ENCODE peak calls at places on chromosomes 16 and 17, in six cellular contexts. F, X, I, E, L and R are unnamed samples.

GRCh38 chr17:37698132-37698615 is 46.7 kb downstream of the HNF1B start:
- DNase-seq in F (no peak), X (peak), I (no peak), E (no peak), L (no peak), R (no peak)

GRCh38 chr16:86490859-86491642 is 19.3 kb upstream of the FOXF1 start:
- DNase-seq in F (no peak), X (no peak), I (no peak), E (no peak), L (no peak), R (no peak)

GRCh38 chr17:68182940-68183551 is 64.8 kb upstream of the AMZ2 start:
- DNase-seq in F (peak), X (peak), I (no peak), E (no peak), L (no peak), R (peak)

GRCh38 chr16:9090101-9090959 is 1.1 kb upstream of the HAPSTR1 start:
- DNase-seq in F (peak), X (no peak), I (peak), E (no peak), L (no peak), R (peak)

GRCh38 chr17:51006601-51007000 is 114.1 kb downstream of the SPAG9 start:
- DNase-seq in F (no peak), X (no peak), I (no peak), E (no peak), L (no peak), R (no peak)

GRCh38 chr16:4911831-4912422 is 25.0 kb downstream of the PPL start:
- DNase-seq in F (no peak), X (peak), I (no peak), E (no peak), L (no peak), R (no peak)

GRCh38 chr17:56593073-56593740 is at the start of gene NOG:
- DNase-seq in F (no peak), X (no peak), I (peak), E (no peak), L (no peak), R (peak)

GRCh38 chr17:15392326-15392739 is 50.9 kb upstream of the TEKT3 start:
- DNase-seq in F (no peak), X (no peak), I (no peak), E (no peak), L (no peak), R (no peak)

GRCh38 chr16:65937455-65937854 is 429.0 kb upstream of the CDH5 start:
- DNase-seq in F (no peak), X (no peak), I (no peak), E (no peak), L (no peak), R (no peak)

GRCh38 chr17:50661795-50662391 is 27.2 kb downstream of the ABCC3 start:
- DNase-seq in F (peak), X (peak), I (no peak), E (no peak), L (no peak), R (no peak)

GRCh38 chr17:75396025-75396424 is 9.5 kb downstream of the GRB2 start:
- DNase-seq in F (no peak), X (no peak), I (no peak), E (no peak), L (no peak), R (no peak)

GRCh38 chr17:73551756-73552155 is 92.5 kb downstream of the SDK2 start:
- DNase-seq in F (no peak), X (no peak), I (no peak), E (no peak), L (no peak), R (no peak)

GRCh38 chr16:64882385-64882784 is 239.5 kb downstream of the CDH11 start:
- DNase-seq in F (no peak), X (no peak), I (no peak), E (no peak), L (no peak), R (no peak)

GRCh38 chr17:80781851-80782277 is 209.8 kb upstream of the CHMP6 start:
- DNase-seq in F (peak), X (no peak), I (no peak), E (no peak), L (no peak), R (no peak)

GRCh38 chr16:17159616-17160015 is 311.1 kb downstream of the XYLT1 start:
- DNase-seq in F (no peak), X (no peak), I (no peak), E (no peak), L (no peak), R (no peak)

GRCh38 chr16:89367538-89368059 is 122.8 kb downstream of the ANKRD11 start:
- DNase-seq in F (no peak), X (no peak), I (no peak), E (no peak), L (no peak), R (no peak)

GRCh38 chr17:43560461-43561427 is 14.6 kb upstream of the ETV4 start:
- DNase-seq in F (no peak), X (no peak), I (no peak), E (no peak), L (no peak), R (no peak)

GRCh38 chr17:6753565-6753964 is 2.3 kb upstream of the XAF1 start:
- DNase-seq in F (no peak), X (no peak), I (no peak), E (no peak), L (no peak), R (no peak)

GRCh38 chr16:50683689-50684374 is 2.7 kb upstream of the SNX20 start:
- DNase-seq in F (no peak), X (no peak), I (peak), E (no peak), L (peak), R (no peak)

GRCh38 chr17:81392909-81393654 is 2.2 kb upstream of the BAHCC1 start:
- DNase-seq in F (no peak), X (no peak), I (no peak), E (no peak), L (no peak), R (no peak)

GRCh38 chr16:57939872-57940224 is 31.1 kb downstream of the CNGB1 start:
- DNase-seq in F (no peak), X (no peak), I (no peak), E (no peak), L (no peak), R (no peak)

GRCh38 chr16:23518435-23518891 is 8.2 kb upstream of the GGA2 start:
- DNase-seq in F (peak), X (no peak), I (no peak), E (no peak), L (no peak), R (no peak)

GRCh38 chr17:65604070-65604469 is 42.6 kb upstream of the AXIN2 start:
- DNase-seq in F (no peak), X (no peak), I (no peak), E (no peak), L (no peak), R (no peak)

GRCh38 chr17:65609303-65609702 is 47.9 kb upstream of the AXIN2 start:
- DNase-seq in F (no peak), X (peak), I (no peak), E (no peak), L (no peak), R (no peak)

DNA sequence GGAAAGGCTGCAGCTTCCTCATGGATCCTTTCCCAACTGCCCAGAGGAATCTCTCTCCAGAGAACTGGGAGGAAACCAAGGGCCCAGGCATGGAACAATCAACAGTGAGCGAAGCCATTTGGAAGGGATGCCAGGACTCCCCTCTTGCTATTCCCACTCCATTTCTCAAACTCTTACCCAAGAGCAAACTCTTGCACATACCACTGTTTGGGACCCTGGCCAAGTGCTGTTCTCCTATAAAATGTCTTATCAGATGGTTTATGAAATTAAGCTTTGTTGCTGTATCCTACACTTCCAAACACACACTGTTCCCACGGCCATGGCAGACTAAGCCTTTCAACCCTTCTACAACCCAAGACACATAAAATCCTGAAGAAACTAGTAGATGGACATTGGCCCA is 48.3 kb upstream of the AXIN2 start:
- DNase-seq in F (no peak), X (no peak), I (no peak), E (no peak), L (no peak), R (no peak)
- TF ChIP-seq TAF1 in F (no peak), X (no peak), I (no peak), E (no peak), L (no peak), R (no peak)

DNA sequence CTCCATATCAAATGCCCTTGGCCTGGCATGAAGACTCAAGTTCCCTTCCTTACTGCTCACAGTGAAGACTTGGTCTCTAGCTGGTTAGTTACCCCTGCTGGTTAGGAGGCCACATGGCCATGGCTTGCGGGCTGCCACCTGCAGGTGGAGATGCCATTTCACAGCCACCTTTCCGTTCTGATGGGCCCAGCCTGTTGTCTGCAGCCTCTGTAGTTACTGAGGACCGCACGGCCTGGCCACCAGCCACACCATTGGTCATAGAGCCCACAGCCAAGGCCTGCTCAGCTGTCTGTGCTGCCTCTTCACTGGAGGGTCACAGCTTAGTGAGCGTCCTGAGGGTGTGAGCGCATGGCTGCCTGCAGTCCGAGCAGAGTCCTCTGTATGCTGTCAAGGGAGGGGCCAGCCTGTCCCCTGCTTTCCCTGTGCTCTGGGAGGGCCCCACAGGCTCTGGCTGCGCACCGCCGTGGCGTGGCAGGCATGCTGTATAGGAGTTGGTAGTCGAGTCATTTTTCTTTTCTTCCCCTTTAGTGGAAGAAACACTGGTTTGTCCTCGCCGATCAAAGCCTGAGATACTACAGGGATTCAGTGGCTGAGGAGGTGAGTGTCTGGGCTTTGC is 59.2 kb downstream of the PLD6 start:
- DNase-seq in F (peak), X (peak), I (no peak), E (no peak), L (no peak), R (no peak)
- TF ChIP-seq POLR2AphosphoS5 in F (no peak), X (no peak), I (no peak), E (no peak), L (no peak), R (no peak)

GRCh38 chr17:79026345-79027273 is 2.6 kb downstream of the C1QTNF1 start:
- DNase-seq in F (no peak), X (peak), I (peak), E (no peak), L (no peak), R (no peak)
- TF ChIP-seq POLR2A in F (no peak), X (peak), I (no peak), E (no peak), L (no peak), R (no peak)

DNA sequence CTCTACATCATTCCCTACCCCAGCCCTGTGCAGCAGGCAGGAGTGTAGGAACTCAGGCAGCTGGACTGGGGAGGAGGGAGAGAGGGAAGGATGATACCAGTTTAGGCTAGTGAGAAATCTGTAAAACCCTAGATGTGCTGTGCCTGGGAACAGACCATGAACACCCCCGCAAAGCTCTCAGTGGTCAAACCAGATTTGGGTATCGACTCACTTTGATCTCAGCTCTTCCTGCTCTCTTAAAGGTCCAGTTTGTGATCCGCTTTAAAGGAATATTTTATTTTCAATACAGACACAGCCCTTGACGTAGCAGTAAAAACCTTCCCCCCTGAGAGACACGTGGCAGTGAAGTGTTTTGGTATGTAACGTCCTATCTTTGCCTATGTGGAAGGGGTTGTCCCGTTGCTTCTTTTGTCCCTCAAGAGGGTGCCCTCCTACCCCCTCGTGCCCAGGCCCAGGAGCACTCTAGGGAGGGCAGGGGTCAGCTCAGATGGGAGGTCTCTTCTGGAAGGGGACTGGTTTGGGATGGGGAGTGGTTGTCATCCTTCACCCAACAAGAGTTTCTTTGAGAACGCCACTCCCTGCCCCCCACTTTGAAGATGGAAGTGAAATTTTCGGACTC is 19.3 kb upstream of the TBX2 start:
- DNase-seq in F (no peak), X (no peak), I (no peak), E (no peak), L (no peak), R (no peak)
- TF ChIP-seq TAF1 in F (no peak), X (no peak), I (no peak), E (no peak), L (no peak), R (no peak)

GRCh38 chr16:70700101-70701020 is 14.5 kb upstream of the MTSS2 start:
- DNase-seq in F (no peak), X (no peak), I (no peak), E (no peak), L (no peak), R (no peak)
- TF ChIP-seq POLR2AphosphoS5 in F (no peak), X (no peak), I (no peak), E (no peak), L (no peak), R (no peak)

GRCh38 chr16:84836234-84836647 is 16.5 kb downstream of the CRISPLD2 start:
- DNase-seq in F (no peak), X (no peak), I (no peak), E (peak), L (no peak), R (no peak)
- TF ChIP-seq POLR2A in F (no peak), X (no peak), I (no peak), E (no peak), L (no peak), R (no peak)